ENCODE peak calls at places on chromosomes 5 and 9, in nine cellular contexts. Z is HFFc6, D is fibroblast of lung, U is Panc1, B is heart left ventricle, G is fibroblast of pulmonary artery, O is thoracic aorta, A is psoas muscle, Y is PC-9. C is an unnamed sample.

GRCh38 chr9:5910413-5911057 is 19.8 kb downstream of the MLANA start:
- DNase-seq in Z (no peak), D (peak; percentile 9), U (no peak), B (no peak), G (no peak), O (no peak), A (no peak), Y (no peak), C (no peak)

GRCh38 chr5:147688965-147689364 is 93.6 kb downstream of the JAKMIP2 start:
- DNase-seq in Z (no peak), D (peak; percentile 86), U (no peak), B (peak; percentile 41), G (peak; percentile 22), O (peak; percentile 18), A (no peak), Y (no peak), C (no peak)

GRCh38 chr9:20331095-20331685 is 291.1 kb downstream of the MLLT3 start:
- DNase-seq in Z (no peak), D (no peak), U (no peak), B (no peak), G (no peak), O (no peak), A (no peak), Y (no peak), C (no peak)

GRCh38 chr9:137044502-137045177 is 1.3 kb downstream of the NPDC1 start:
- DNase-seq in Z (no peak), D (no peak), U (no peak), B (peak; percentile 65), G (no peak), O (no peak), A (no peak), Y (no peak), C (no peak)

GRCh38 chr9:73807956-73808355 is 656.3 kb downstream of the ANXA1 start:
- DNase-seq in Z (no peak), D (no peak), U (no peak), B (no peak), G (peak; percentile 14), O (no peak), A (no peak), Y (no peak), C (no peak)

GRCh38 chr5:177319913-177320588 is 8.4 kb upstream of the MXD3 start:
- DNase-seq in Z (no peak), D (no peak), U (no peak), B (no peak), G (no peak), O (no peak), A (peak; percentile 49), Y (no peak), C (no peak)

GRCh38 chr5:91219803-91220371 is 163.2 kb downstream of the ARRDC3 start:
- DNase-seq in Z (peak; percentile 19), D (peak; percentile 44), U (no peak), B (peak; percentile 26), G (peak; percentile 74), O (no peak), A (no peak), Y (no peak), C (no peak)

GRCh38 chr5:122183098-122183794 is 53.9 kb downstream of the ZNF474 start:
- DNase-seq in Z (peak; percentile 79), D (peak; percentile 80), U (no peak), B (peak; percentile 85), G (peak; percentile 85), O (peak; percentile 33), A (peak; percentile 73), Y (no peak), C (no peak)

GRCh38 chr5:98205691-98206461 is 567.6 kb upstream of the RGMB start:
- DNase-seq in Z (no peak), D (no peak), U (no peak), B (no peak), G (peak; percentile 11), O (no peak), A (no peak), Y (no peak), C (no peak)

GRCh38 chr5:112492291-112492690 is 73.2 kb upstream of the EPB41L4A start:
- DNase-seq in Z (peak; percentile 75), D (peak; percentile 66), U (peak; percentile 25), B (peak; percentile 60), G (peak; percentile 72), O (no peak), A (no peak), Y (no peak), C (no peak)

GRCh38 chr5:95726811-95727763 is 4.0 kb upstream of the RHOBTB3 start:
- DNase-seq in Z (no peak), D (no peak), U (no peak), B (no peak), G (no peak), O (no peak), A (no peak), Y (no peak), C (no peak)

GRCh38 chr5:135901633-135902032 is 6.0 kb upstream of the IL9 start:
- DNase-seq in Z (no peak), D (no peak), U (no peak), B (no peak), G (no peak), O (no peak), A (no peak), Y (no peak), C (no peak)

GRCh38 chr5:175795959-175796358 is 75.4 kb upstream of the CPLX2 start:
- DNase-seq in Z (no peak), D (no peak), U (no peak), B (no peak), G (no peak), O (no peak), A (no peak), Y (no peak), C (no peak)

GRCh38 chr9:2291980-2292704 is 277.0 kb downstream of the SMARCA2 start:
- DNase-seq in Z (no peak), D (peak; percentile 13), U (no peak), B (no peak), G (peak; percentile 45), O (no peak), A (peak; percentile 73), Y (peak; percentile 92), C (no peak)

GRCh38 chr9:126514037-126514821 is 99.5 kb upstream of the LMX1B start:
- DNase-seq in Z (peak; percentile 22), D (peak; percentile 28), U (no peak), B (peak; percentile 73), G (peak; percentile 31), O (no peak), A (peak; percentile 77), Y (no peak), C (no peak)
- TF ChIP-seq CTCF in Z (peak; percentile 79), D (no peak), U (peak; percentile 85), B (peak; percentile 55), G (peak; percentile 1), O (peak; percentile 31), A (peak; percentile 25), Y (no peak), C (peak; percentile 27)

DNA sequence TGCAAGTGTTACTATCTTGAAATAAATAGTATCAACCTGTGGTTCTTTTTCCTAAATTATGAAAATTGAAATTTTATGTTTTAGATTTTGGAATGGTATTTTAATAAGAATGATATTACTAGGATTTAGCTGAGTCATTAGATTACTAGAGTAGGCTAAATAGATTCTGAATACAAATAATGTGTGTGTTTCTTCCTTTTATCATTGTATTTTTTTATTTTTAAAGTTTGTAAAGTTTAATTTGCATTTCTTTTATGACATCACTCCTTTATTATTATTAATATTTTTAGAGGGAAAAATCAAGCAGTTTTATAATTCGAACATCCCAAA is 8.0 kb upstream of the FAM120AOS start:
- DNase-seq in Z (no peak), D (no peak), U (no peak), B (no peak), G (no peak), O (no peak), A (no peak), Y (no peak), C (no peak)
- TF ChIP-seq CTCF in Z (no peak), D (no peak), U (no peak), B (no peak), G (no peak), O (no peak), A (no peak), Y (no peak), C (no peak)

GRCh38 chr9:33921967-33922895 is 105.3 kb downstream of the UBE2R2 start:
- DNase-seq in Z (no peak), D (peak; percentile 31), U (no peak), B (no peak), G (peak; percentile 33), O (no peak), A (no peak), Y (no peak), C (no peak)
- TF ChIP-seq CTCF in Z (peak; percentile 81), D (peak; percentile 80), U (no peak), B (peak; percentile 42), G (peak; percentile 85), O (peak; percentile 49), A (peak; percentile 48), Y (peak; percentile 64), C (peak; percentile 70)

DNA sequence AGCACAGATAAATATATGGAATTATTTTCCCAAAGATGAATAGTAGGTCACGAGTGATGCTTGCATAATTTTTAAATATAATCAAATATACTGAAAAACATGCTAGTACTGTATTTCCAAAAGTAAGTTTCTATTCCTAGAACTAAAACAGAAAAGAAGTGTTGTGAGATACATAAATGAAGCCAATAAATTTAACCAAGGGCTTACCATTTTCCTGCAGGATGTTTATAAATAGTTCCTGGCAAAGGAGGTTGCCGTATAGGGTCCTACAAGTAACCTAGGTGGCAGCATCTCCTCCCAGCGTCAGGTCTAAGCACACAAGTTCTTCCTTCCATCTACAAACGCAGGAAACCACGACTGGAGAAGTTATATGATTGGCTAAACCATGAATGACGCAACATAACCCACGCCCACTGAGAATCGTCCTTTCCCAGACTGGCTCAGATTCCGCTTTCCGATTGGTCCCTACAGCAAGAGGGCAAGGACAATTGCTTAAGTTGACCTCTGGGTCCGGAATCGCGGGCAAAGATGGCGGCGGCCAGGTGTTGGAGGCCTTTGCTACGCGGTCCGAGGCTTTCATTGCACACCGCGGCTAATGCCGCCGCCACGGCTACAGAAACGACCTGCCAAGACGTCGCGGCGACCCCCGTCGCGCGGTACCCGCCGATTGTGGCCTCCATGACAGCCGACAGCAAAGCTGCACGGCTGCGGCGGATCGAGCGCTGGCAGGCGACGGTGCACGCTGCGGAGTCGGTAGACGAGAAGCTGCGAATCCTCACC is at the start of gene MRPS30:
- DNase-seq in Z (peak; percentile 98), D (peak; percentile 99), U (peak; percentile 100), B (peak; percentile 95), G (peak; percentile 99), O (peak; percentile 85), A (peak; percentile 90), Y (peak; percentile 100), C (peak; percentile 94)
- TF ChIP-seq CTCF in Z (peak; percentile 68), D (peak; percentile 41), U (peak; percentile 76), B (peak; percentile 22), G (peak; percentile 47), O (no peak), A (peak; percentile 9), Y (peak; percentile 65), C (peak; percentile 47)